ENCODE peak calls at places on chromosomes 7 and 10, in five cellular contexts. L is mesothelial cell of epicardium, S is ovary, M is NCI-H1694, A is cardiac muscle cell. Z is an unnamed sample.

GRCh38 chr10:102616071-102616770 is 28.1 kb upstream of the TRIM8 start:
- DNase-seq in A (peak; percentile 43), S (no peak), L (no peak), M (no peak), Z (peak; percentile 68)

GRCh38 chr7:82723411-82723810 is 279.8 kb upstream of the CACNA2D1 start:
- DNase-seq in M (no peak), S (no peak), A (peak; percentile 13), L (no peak), Z (no peak)

GRCh38 chr7:130488376-130489139 is 3.3 kb upstream of the MEST start:
- DNase-seq in A (peak; percentile 6), S (no peak), M (no peak), L (no peak), Z (peak; percentile 28)

GRCh38 chr10:54650547-54650946 is 150.5 kb downstream of the PCDH15 start:
- DNase-seq in L (no peak), A (no peak), M (no peak), S (no peak), Z (no peak)

GRCh38 chr7:23214938-23215337 is 31.6 kb upstream of the GPNMB start:
- DNase-seq in A (no peak), L (no peak), S (no peak), M (no peak), Z (no peak)

GRCh38 chr7:79664884-79665676 is 211.6 kb upstream of the MAGI2 start:
- DNase-seq in A (no peak), M (no peak), L (no peak), S (no peak), Z (no peak)

GRCh38 chr10:100878291-100878910 is 34.4 kb upstream of the SLF2 start:
- DNase-seq in S (peak; percentile 54), M (peak; percentile 75), L (peak; percentile 64), A (peak; percentile 81), Z (peak; percentile 94)

GRCh38 chr7:133662276-133662675 is 409.4 kb downstream of the EXOC4 start:
- DNase-seq in M (no peak), S (no peak), A (no peak), L (no peak), Z (no peak)

GRCh38 chr10:89535185-89536012 is at the start of gene SLC16A12:
- DNase-seq in L (peak; percentile 70), S (peak; percentile 28), A (peak; percentile 36), M (no peak), Z (peak; percentile 78)

GRCh38 chr7:73909051-73909941 is 48.3 kb downstream of the TMEM270 start:
- DNase-seq in A (no peak), S (no peak), L (no peak), M (no peak), Z (no peak)

GRCh38 chr10:132335189-132336063 is 3.4 kb downstream of the LRRC27 start:
- DNase-seq in M (no peak), S (no peak), L (no peak), A (no peak), Z (peak; percentile 43)

GRCh38 chr7:150972094-150972493 is 6.0 kb downstream of the KCNH2 start:
- DNase-seq in M (peak; percentile 92), A (peak; percentile 34), L (no peak), S (peak; percentile 90), Z (peak; percentile 84)

GRCh38 chr7:123711832-123712293 is 36.9 kb downstream of the WASL start:
- DNase-seq in A (no peak), M (no peak), L (no peak), S (no peak), Z (no peak)

Z was measured in left kidney.